ENCODE peak calls at places on chromosome 22, in nine cellular contexts. Z, O, I, P, A, L, Q, T and M are unnamed samples.

GRCh38 chr22:30947163-30947820 is 21.3 kb downstream of the MORC2 start:
- DNase-seq in Z (peak; percentile 17), O (no peak), I (peak; percentile 25), P (no peak), A (no peak), L (no peak), Q (no peak), T (no peak), M (peak; percentile 51)

GRCh38 chr22:29751139-29751538 is 15.7 kb downstream of the ZMAT5 start:
- DNase-seq in Z (no peak), O (no peak), I (no peak), P (no peak), A (peak; percentile 12), L (no peak), Q (no peak), T (no peak), M (no peak)

GRCh38 chr22:28817919-28818859 is 17.8 kb upstream of the XBP1 start:
- DNase-seq in Z (no peak), O (no peak), I (peak; percentile 75), P (no peak), A (no peak), L (no peak), Q (peak; percentile 77), T (no peak), M (no peak)

GRCh38 chr22:43127166-43127908 is 15.9 kb downstream of the MCAT start:
- DNase-seq in Z (no peak), O (no peak), I (peak; percentile 88), P (no peak), A (no peak), L (no peak), Q (peak; percentile 91), T (no peak), M (no peak)

GRCh38 chr22:19194751-19195536 is 16.4 kb upstream of the SLC25A1 start:
- DNase-seq in Z (no peak), O (peak; percentile 44), I (no peak), P (no peak), A (no peak), L (no peak), Q (no peak), T (no peak), M (no peak)

GRCh38 chr22:36330655-36331305 is 57.0 kb downstream of the MYH9 start:
- DNase-seq in Z (no peak), O (no peak), I (no peak), P (no peak), A (peak; percentile 77), L (peak; percentile 67), Q (no peak), T (no peak), M (no peak)

GRCh38 chr22:10781571-10782403 is 4746.2 kb upstream of the OR11H1 start:
- DNase-seq in Z (no peak), O (no peak), I (no peak), P (no peak), A (no peak), L (no peak), Q (no peak), T (no peak), M (no peak)

GRCh38 chr22:29629382-29630179 is 26.1 kb downstream of the NF2 start:
- DNase-seq in Z (no peak), O (no peak), I (no peak), P (no peak), A (no peak), L (no peak), Q (no peak), T (no peak), M (no peak)

GRCh38 chr22:20464096-20464614 is 26.5 kb upstream of the SCARF2 start:
- DNase-seq in Z (no peak), O (no peak), I (no peak), P (no peak), A (no peak), L (no peak), Q (no peak), T (no peak), M (no peak)

GRCh38 chr22:26981520-26981919 is 324.1 kb downstream of the MIAT start:
- DNase-seq in Z (no peak), O (no peak), I (no peak), P (no peak), A (peak; percentile 13), L (no peak), Q (no peak), T (no peak), M (no peak)

GRCh38 chr22:37060801-37061610 is 9.5 kb downstream of the KCTD17 start:
- DNase-seq in Z (no peak), O (no peak), I (no peak), P (no peak), A (no peak), L (no peak), Q (no peak), T (no peak), M (no peak)

GRCh38 chr22:44436656-44437492 is 61.2 kb downstream of the RTL6 start:
- DNase-seq in Z (no peak), O (no peak), I (no peak), P (no peak), A (no peak), L (no peak), Q (no peak), T (no peak), M (no peak)

GRCh38 chr22:44311855-44312170 is 938 bp downstream of the SHISAL1 start:
- DNase-seq in Z (no peak), O (no peak), I (no peak), P (no peak), A (peak; percentile 77), L (peak; percentile 77), Q (no peak), T (no peak), M (no peak)

GRCh38 chr22:46501701-46502100 is 35.7 kb downstream of the CELSR1 start:
- DNase-seq in Z (no peak), O (no peak), I (no peak), P (peak; percentile 26), A (peak; percentile 87), L (peak; percentile 59), Q (peak; percentile 14), T (no peak), M (no peak)
- TF ChIP-seq CTCF in Z (no peak), O (no peak), I (no peak), P (no peak), A (no peak), L (no peak), Q (no peak), T (no peak), M (no peak)

DNA sequence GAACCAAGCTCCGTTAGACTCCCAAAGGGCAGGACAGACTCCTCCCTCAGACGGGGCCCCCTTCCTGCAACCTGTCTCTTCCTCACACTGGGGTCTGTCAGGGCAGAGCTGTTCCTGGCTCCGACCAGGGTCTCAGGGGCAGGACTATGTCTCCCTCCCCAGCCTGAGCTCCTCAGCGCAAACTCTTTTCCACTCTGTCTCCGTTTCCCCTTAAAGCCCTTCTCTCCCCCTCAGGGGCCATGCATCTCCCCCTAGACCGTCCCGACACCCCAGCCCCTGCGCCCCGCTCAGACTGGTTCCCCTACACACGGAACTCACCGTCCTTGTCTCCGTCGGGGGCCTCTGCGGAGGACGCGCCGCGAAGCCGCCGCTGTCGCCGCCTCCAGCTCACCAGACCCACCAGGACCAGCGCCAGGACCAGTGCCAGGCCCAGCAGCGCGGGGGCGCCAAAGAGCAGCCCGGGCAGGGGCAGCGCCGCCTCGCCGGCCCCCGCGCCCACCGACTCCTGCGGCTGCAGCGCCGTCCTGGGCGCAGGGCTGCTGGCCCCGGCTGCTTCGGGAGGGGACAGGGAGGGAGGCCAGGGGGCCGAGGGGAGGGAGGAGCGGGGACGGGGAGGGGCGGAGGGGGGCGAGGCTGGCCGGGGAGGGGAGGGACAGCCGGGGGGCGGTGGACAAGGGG is 684 bp downstream of the TNFRSF13C start:
- DNase-seq in Z (peak; percentile 79), O (no peak), I (peak; percentile 82), P (no peak), A (peak; percentile 15), L (no peak), Q (peak; percentile 89), T (peak; percentile 51), M (peak; percentile 90)
- TF ChIP-seq CTCF in Z (peak; percentile 54), O (no peak), I (peak; percentile 77), P (peak; percentile 33), A (peak; percentile 43), L (peak; percentile 58), Q (peak; percentile 92), T (peak; percentile 74), M (peak; percentile 77)

GRCh38 chr22:41256254-41256897 is 15.6 kb upstream of the CHADL start:
- DNase-seq in Z (no peak), O (no peak), I (no peak), P (peak; percentile 67), A (peak; percentile 46), L (peak; percentile 76), Q (no peak), T (no peak), M (no peak)
- TF ChIP-seq CTCF in Z (no peak), O (no peak), I (no peak), P (peak; percentile 8), A (peak; percentile 21), L (peak; percentile 44), Q (no peak), T (no peak), M (no peak)

GRCh38 chr22:46846154-46846831 is 83.8 kb downstream of the TBC1D22A start:
- DNase-seq in Z (no peak), O (no peak), I (no peak), P (no peak), A (peak; percentile 56), L (peak; percentile 11), Q (no peak), T (no peak), M (peak; percentile 40)

GRCh38 chr22:46844606-46845210 is 82.3 kb downstream of the TBC1D22A start:
- DNase-seq in Z (no peak), O (no peak), I (no peak), P (no peak), A (no peak), L (no peak), Q (no peak), T (no peak), M (no peak)

GRCh38 chr22:46843691-46844297 is 81.3 kb downstream of the TBC1D22A start:
- DNase-seq in Z (no peak), O (no peak), I (no peak), P (peak; percentile 70), A (peak; percentile 73), L (no peak), Q (no peak), T (no peak), M (no peak)

GRCh38 chr22:46846832-46847355 is 84.4 kb downstream of the TBC1D22A start:
- DNase-seq in Z (no peak), O (no peak), I (no peak), P (no peak), A (no peak), L (peak; percentile 63), Q (no peak), T (no peak), M (peak; percentile 77)

DNA sequence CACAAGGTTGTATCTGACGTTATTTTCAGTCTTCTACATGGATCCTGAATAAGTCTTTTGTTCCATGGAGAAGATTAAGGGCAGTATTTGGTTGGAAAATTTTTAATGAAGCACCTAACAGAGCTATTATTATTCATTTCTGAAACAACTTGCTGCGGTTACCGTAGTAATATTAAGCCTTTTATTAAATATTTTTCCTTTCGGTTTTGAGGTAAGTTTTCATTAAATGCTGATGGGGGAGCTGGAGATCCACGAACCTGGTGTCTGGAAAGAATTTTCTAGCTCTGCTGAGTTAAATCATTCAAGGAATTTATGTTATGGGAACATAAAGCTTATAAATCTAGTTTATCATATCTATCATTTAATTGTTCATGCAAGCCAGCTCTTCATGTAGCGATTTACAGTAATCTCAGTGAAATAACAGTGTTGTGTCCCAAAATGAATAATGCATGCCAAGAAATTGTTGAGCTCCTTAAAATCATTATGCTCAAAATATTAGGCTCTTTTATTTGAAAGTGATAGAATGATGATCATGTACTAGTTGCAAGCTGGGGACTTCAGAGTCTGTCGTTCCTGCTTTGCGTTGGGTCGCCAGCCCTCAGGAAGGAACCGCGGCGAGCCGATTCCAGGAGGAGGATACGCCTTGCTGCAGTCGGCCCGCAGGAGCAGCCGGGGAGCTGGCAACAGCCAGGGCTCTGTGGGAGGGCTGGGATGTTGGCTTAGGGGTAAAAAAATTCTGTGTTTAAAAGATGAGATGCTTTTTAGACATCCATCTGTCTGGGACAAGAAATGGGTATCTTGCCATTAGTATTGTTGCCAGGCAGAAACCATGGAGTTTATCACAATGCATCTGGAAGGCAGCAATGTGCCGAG is 83.1 kb downstream of the TBC1D22A start:
- DNase-seq in Z (no peak), O (peak; percentile 68), I (no peak), P (peak; percentile 24), A (peak; percentile 43), L (peak; percentile 16), Q (no peak), T (no peak), M (peak; percentile 80)
- TF ChIP-seq CTCF in Z (peak; percentile 20), O (peak; percentile 52), I (no peak), P (peak; percentile 32), A (peak; percentile 55), L (peak; percentile 57), Q (no peak), T (peak; percentile 36), M (peak; percentile 64)